ENCODE peak calls at places on chromosome 18, in five cellular contexts. V is neural progenitor cell, E is GM23248, X is HCT116, K is MM.1S. R is an unnamed sample.

GRCh38 chr18:57561728-57562423 is 24.6 kb downstream of the FECH start:
- DNase-seq in E (peak; percentile 59), K (peak; percentile 63), X (peak; percentile 16), V (peak; percentile 84), R (peak; percentile 57)

GRCh38 chr18:78833833-78834232 is 145.8 kb upstream of the SALL3 start:
- DNase-seq in K (no peak), E (no peak), V (no peak), X (no peak), R (no peak)

GRCh38 chr18:11728247-11728646 is 39.2 kb downstream of the GNAL start:
- DNase-seq in E (no peak), V (peak; percentile 60), K (peak; percentile 14), X (peak; percentile 8), R (peak; percentile 39)

GRCh38 chr18:25561923-25562322 is 210.0 kb upstream of the ZNF521 start:
- DNase-seq in V (peak; percentile 48), X (no peak), E (peak; percentile 47), K (peak; percentile 31), R (peak; percentile 31)

GRCh38 chr18:48455555-48456478 is 46.6 kb upstream of the ZBTB7C start:
- DNase-seq in V (no peak), X (peak; percentile 83), K (peak; percentile 19), E (peak; percentile 84), R (peak; percentile 74)

GRCh38 chr18:29083545-29083944 is 906.6 kb upstream of the CDH2 start:
- DNase-seq in V (peak; percentile 27), E (peak; percentile 44), K (no peak), X (no peak), R (no peak)

GRCh38 chr18:80247403-80247916 is at the start of gene PARD6G:
- DNase-seq in E (peak; percentile 88), V (peak; percentile 90), X (peak; percentile 38), K (peak; percentile 26), R (peak; percentile 63)

GRCh38 chr18:27017901-27018500 is 152.5 kb upstream of the AQP4 start:
- DNase-seq in V (peak; percentile 49), E (peak; percentile 43), K (peak; percentile 29), X (no peak), R (peak; percentile 45)

GRCh38 chr18:35172451-35173035 is 68.3 kb upstream of the ZNF397 start:
- DNase-seq in V (no peak), E (no peak), K (no peak), X (no peak), R (no peak)

GRCh38 chr18:79410171-79410641 is 14.5 kb downstream of the NFATC1 start:
- DNase-seq in X (no peak), V (no peak), E (no peak), K (no peak), R (no peak)

GRCh38 chr18:48961547-48961946 is 10.8 kb upstream of the SMAD7 start:
- DNase-seq in V (no peak), K (no peak), E (no peak), X (no peak), R (no peak)

GRCh38 chr18:45566025-45566740 is 49.1 kb upstream of the SLC14A2 start:
- DNase-seq in V (no peak), E (peak; percentile 94), X (no peak), K (no peak), R (no peak)

GRCh38 chr18:63752661-63753060 is 22.6 kb upstream of the SERPINB7 start:
- DNase-seq in E (no peak), K (no peak), V (no peak), X (no peak), R (no peak)

GRCh38 chr18:45628979-45629958 is 14.0 kb downstream of the SLC14A2 start:
- DNase-seq in X (no peak), K (no peak), V (no peak), E (peak; percentile 82), R (peak; percentile 4)

GRCh38 chr18:79851489-79851888 is 53.8 kb downstream of the KCNG2 start:
- DNase-seq in X (no peak), E (no peak), V (no peak), K (no peak), R (no peak)

GRCh38 chr18:21391074-21391673 is 149.1 kb downstream of the GREB1L start:
- DNase-seq in K (no peak), V (no peak), X (peak; percentile 89), E (peak; percentile 85), R (peak; percentile 99)

GRCh38 chr18:13374096-13374467 is 155.5 kb downstream of the LDLRAD4 start:
- DNase-seq in K (no peak), V (no peak), E (no peak), X (no peak), R (no peak)

GRCh38 chr18:13370995-13371625 is 152.6 kb downstream of the LDLRAD4 start:
- DNase-seq in K (no peak), X (no peak), V (no peak), E (no peak), R (no peak)

GRCh38 chr18:13374468-13375301 is 156.1 kb downstream of the LDLRAD4 start:
- DNase-seq in X (no peak), K (no peak), E (no peak), V (no peak), R (no peak)

GRCh38 chr18:13371689-13372404 is 153.3 kb downstream of the LDLRAD4 start:
- DNase-seq in K (peak; percentile 76), E (no peak), V (no peak), X (no peak), R (no peak)

DNA sequence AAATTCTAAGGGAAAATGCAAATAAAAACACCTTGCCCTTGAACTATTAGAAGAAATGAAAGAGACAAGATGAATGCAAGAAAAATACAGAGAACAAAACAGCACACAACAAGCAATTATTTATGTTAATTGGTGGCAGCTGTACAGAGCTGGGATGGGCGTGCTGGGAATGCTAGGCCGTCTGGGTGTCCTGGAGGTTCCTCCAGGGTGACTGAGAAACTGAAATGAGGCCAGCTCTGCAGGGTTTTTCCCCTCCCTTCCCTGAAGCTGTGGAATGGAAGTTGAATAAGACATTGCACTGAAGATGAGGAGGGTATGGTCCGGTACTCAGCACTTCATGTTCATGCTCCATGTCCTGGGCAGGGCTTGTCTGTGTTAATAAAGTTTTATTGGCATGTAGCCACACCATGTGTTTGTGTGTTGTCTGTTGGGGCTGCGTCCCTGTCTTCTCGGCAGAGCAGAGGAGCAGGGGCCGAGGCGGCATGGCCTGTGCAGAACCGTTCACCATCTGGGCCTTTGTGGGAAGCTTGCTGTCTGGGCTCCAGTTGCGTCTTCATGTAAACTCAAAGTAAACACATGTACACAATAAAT is 153.9 kb downstream of the LDLRAD4 start:
- DNase-seq in V (no peak), X (no peak), E (peak; percentile 12), K (no peak), R (no peak)
- H3K9ac ChIP-seq in V (no peak overlapping the region), X (no peak overlapping the region), E (no peak overlapping the region), K (peak overlapping the region; percentile 62), R (no peak overlapping the region)

DNA sequence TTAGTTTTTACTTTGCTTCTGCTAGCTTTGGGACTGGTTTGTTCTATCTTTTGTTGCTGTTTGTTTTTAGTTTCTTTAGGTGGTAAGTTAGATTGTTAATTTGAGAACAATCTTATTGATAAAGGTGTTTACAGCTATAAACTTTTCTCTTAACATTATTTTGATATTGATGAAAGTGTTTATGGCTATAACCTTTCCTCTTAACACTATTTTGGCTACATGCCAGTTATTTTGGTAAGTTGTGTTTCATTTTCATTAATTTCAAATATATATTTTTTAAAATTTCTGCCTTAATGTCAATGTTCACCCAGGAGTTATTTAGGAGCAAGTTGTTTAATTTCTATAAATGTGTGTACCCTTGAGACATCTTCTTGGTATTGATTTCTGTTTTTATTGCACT is 229.6 kb upstream of the SYT4 start:
- DNase-seq in X (no peak), K (no peak), E (no peak), V (no peak), R (no peak)
- H3K9me3 ChIP-seq in X (no peaks in the 10 kb centered on the region), K (no peaks in the 10 kb centered on the region), E (no peaks in the 10 kb centered on the region), V (no peaks in the 10 kb centered on the region), R (no peaks in the 10 kb centered on the region)

GRCh38 chr18:3053081-3053480 is 40.1 kb upstream of the LPIN2 start:
- DNase-seq in K (no peak), X (no peak), V (no peak), E (no peak), R (no peak)
- TF ChIP-seq EZH2phosphoT487 in K (no peak), X (no peak), V (no peak), E (no peak), R (no peak)

DNA sequence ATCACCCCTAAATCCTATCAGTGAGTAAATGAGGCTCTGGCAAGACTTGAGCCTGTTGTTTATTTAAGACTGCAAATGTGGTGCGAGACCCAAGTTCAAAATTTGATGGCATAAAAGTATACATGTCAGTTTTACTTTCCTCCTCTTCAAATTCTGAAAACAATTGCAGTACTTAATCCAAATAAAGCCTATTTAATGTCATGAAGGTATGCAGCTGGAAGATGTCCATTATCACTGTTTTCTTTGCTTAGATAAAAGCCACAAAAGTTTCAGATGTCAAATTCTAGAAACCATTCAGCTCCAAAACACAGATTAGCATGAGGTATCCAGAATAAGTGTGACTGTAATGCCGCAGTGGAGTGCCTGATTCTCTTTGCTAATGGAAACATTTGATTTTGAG is 3.4 kb downstream of the APCDD1 start:
- DNase-seq in K (no peak), V (no peak), X (no peak), E (no peak), R (no peak)
- H3K9ac ChIP-seq in K (no peak overlapping the region), V (no peak overlapping the region), X (no peak overlapping the region), E (no peak overlapping the region), R (no peak overlapping the region)